ENCODE peak calls at places on chromosomes 16 and 17, in five cellular contexts. J is left colon, N is MCF 10A, I is posterior cingulate gyrus, K is HEK293T. C is an unnamed sample.

GRCh38 chr16:53626816-53627215 is 76.8 kb downstream of the RPGRIP1L start:
- DNase-seq in I (no peak), N (no peak), J (no peak), K (no peak), C (no peak)

GRCh38 chr17:73121513-73121912 is 29.0 kb upstream of the SLC39A11 start:
- DNase-seq in N (no peak), I (no peak), K (no peak), J (no peak), C (no peak)

GRCh38 chr16:58346831-58347371 is 45.4 kb upstream of the GINS3 start:
- DNase-seq in N (no peak), I (no peak), J (no peak), K (no peak), C (no peak)

GRCh38 chr16:85568519-85568918 is 44.6 kb upstream of the GSE1 start:
- DNase-seq in N (no peak), I (no peak), K (no peak), J (peak; percentile 77), C (peak; percentile 52)

GRCh38 chr16:69166221-69166833 is 20.6 kb upstream of the SNTB2 start:
- DNase-seq in I (no peak), K (no peak), N (no peak), J (no peak), C (no peak)

GRCh38 chr17:80720624-80721577 is 176.3 kb downstream of the RPTOR start:
- DNase-seq in I (no peak), K (no peak), N (peak; percentile 97), J (peak; percentile 29), C (no peak)

GRCh38 chr17:30378191-30378796 is 433 bp upstream of the CPD start:
- DNase-seq in J (peak; percentile 45), K (no peak), N (no peak), I (peak; percentile 44), C (no peak)

GRCh38 chr17:34445145-34445544 is 82.1 kb upstream of the CCL1 start:
- DNase-seq in N (no peak), K (no peak), I (no peak), J (no peak), C (no peak)

GRCh38 chr16:90046122-90046970 is 27.1 kb upstream of the DBNDD1 start:
- DNase-seq in I (no peak), J (no peak), N (no peak), K (peak; percentile 46), C (no peak)

GRCh38 chr16:85514601-85515318 is 98.4 kb upstream of the GSE1 start:
- DNase-seq in I (peak; percentile 29), K (no peak), N (peak; percentile 95), J (no peak), C (no peak)

GRCh38 chr16:70766176-70766575 is 34.8 kb downstream of the VAC14 start:
- DNase-seq in K (no peak), N (no peak), J (no peak), I (no peak), C (no peak)

GRCh38 chr17:44362479-44362963 is 1.1 kb downstream of the FAM171A2 start:
- DNase-seq in J (no peak), K (no peak), I (no peak), N (no peak), C (no peak)

GRCh38 chr16:74586948-74587347 is 20.0 kb downstream of the GLG1 start:
- DNase-seq in K (no peak), I (no peak), N (no peak), J (no peak), C (no peak)

GRCh38 chr17:80025140-80025539 is 10.5 kb downstream of the TBC1D16 start:
- DNase-seq in N (no peak), J (peak; percentile 49), K (no peak), I (no peak), C (peak; percentile 25)

GRCh38 chr17:53896047-53896446 is 73.3 kb downstream of the KIF2B start:
- DNase-seq in J (no peak), K (no peak), N (no peak), I (no peak), C (no peak)

GRCh38 chr16:69520413-69520799 is 45.4 kb upstream of the NFAT5 start:
- DNase-seq in K (no peak), N (no peak), I (no peak), J (no peak), C (no peak)

GRCh38 chr17:48328457-48328856 is 101.6 kb downstream of the SKAP1 start:
- DNase-seq in K (no peak), J (no peak), I (no peak), N (no peak), C (no peak)

GRCh38 chr17:80758793-80759673 is 214.4 kb downstream of the RPTOR start:
- DNase-seq in I (no peak), J (no peak), N (peak; percentile 8), K (no peak), C (peak; percentile 56)

GRCh38 chr16:87851141-87851587 is 18.1 kb downstream of the SLC7A5 start:
- DNase-seq in I (no peak), N (no peak), K (no peak), J (no peak), C (no peak)

GRCh38 chr16:2473999-2474876 is 689 bp upstream of the TBC1D24 start:
- DNase-seq in K (peak; percentile 58), I (peak; percentile 66), J (peak; percentile 69), N (peak; percentile 47), C (peak; percentile 77)

GRCh38 chr17:27895110-27895895 is 2.1 kb upstream of the LYRM9 start:
- DNase-seq in N (no peak), K (no peak), I (no peak), J (no peak), C (no peak)

GRCh38 chr16:3520398-3520797 is 19.6 kb downstream of the CLUAP1 start:
- DNase-seq in N (no peak), I (no peak), J (no peak), K (no peak), C (no peak)

C was measured in Right ventricle myocardium superior.